ENCODE peak calls at places on chromosomes 6 and 20, in four cellular contexts. K is K562, F is SK-N-SH, L is GM12878. B is an unnamed sample.

GRCh38 chr20:16007164-16007563 is 566.1 kb downstream of the KIF16B start:
- DNase-seq in F (no peak), K (no peak), L (peak; percentile 60), B (no peak)

GRCh38 chr6:21587925-21588811 is 5.4 kb upstream of the SOX4 start:
- DNase-seq in K (no peak), F (peak; percentile 74), L (no peak), B (peak; percentile 65)

GRCh38 chr6:158909938-158910337 is 90.1 kb downstream of the RSPH3 start:
- DNase-seq in L (no peak), K (no peak), F (no peak), B (no peak)

GRCh38 chr6:83514877-83515466 is 2.6 kb downstream of the PRSS35 start:
- DNase-seq in L (peak; percentile 30), K (peak; percentile 34), F (peak; percentile 50), B (peak; percentile 14)

GRCh38 chr6:16639689-16640480 is 121.4 kb downstream of the ATXN1 start:
- DNase-seq in L (no peak), K (no peak), F (no peak), B (peak; percentile 13)

GRCh38 chr6:74410630-74411029 is 714.6 kb downstream of the CD109 start:
- DNase-seq in L (no peak), K (no peak), F (no peak), B (no peak)

GRCh38 chr20:63890201-63890576 is 4.7 kb upstream of the DNAJC5 start:
- DNase-seq in K (no peak), L (no peak), F (no peak), B (no peak)

GRCh38 chr6:106084106-106084963 is 1.8 kb upstream of the PRDM1 start:
- DNase-seq in K (peak; percentile 70), L (peak; percentile 84), F (no peak), B (peak; percentile 92)

GRCh38 chr6:49541210-49541724 is 9.2 kb upstream of the C6orf141 start:
- DNase-seq in L (no peak), F (no peak), K (peak; percentile 29), B (peak; percentile 46)

GRCh38 chr6:137353842-137354397 is 134.7 kb upstream of the IFNGR1 start:
- DNase-seq in L (no peak), K (no peak), F (no peak), B (no peak)

GRCh38 chr6:137357948-137358266 is 136.3 kb downstream of the OLIG3 start:
- DNase-seq in L (no peak), F (no peak), K (no peak), B (no peak)

GRCh38 chr6:137357263-137357947 is 136.8 kb downstream of the OLIG3 start:
- DNase-seq in F (no peak), L (no peak), K (no peak), B (no peak)

GRCh38 chr6:137361701-137362100 is 132.5 kb downstream of the OLIG3 start:
- DNase-seq in F (no peak), L (no peak), K (no peak), B (no peak)

GRCh38 chr6:137358273-137358672 is 135.9 kb downstream of the OLIG3 start:
- DNase-seq in L (no peak), F (no peak), K (no peak), B (no peak)
- TF ChIP-seq USF2 in L (no peak), F (no peak), K (no peak), B (no peak)

DNA sequence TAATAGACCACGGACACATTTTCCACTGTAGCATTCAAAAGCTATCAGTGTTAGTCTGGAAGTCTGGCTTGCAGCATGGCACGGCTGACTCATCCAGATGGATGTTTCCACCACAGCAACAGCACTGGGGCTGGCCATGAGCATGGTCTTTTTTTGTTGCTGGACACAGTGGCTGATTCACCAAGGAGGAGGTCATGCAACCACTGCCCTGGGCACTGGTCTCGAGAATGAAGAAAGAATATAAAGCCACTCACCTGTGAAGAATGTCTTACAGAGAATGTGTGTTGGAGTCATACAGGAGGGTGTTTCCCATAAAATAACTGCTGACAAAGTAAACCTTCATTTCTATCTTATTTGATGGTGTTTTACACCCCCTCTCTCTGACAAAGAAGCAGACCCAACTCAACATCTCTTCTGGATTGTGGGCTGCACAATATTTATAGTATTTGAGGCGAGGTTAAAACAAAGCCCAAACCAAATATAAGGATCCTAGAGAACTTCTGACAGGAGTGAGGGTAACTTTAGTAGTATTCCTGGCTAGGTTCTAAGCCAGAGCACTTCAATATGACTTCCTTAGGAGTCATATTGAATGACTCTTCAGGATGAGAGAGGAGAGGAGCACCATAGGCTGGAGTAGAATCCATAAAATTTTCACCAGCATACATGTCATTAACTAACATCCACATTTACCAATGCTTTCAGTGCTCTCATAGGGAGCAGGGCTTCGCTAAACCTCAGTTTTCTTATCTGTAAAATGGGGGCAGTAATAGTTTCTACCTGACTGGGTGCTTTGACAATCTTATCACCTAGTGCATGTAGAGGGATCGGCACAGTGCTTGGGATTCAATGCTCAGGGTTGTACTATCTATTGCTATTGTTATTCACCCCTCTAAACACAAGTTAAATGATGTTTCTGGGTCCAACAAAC is 121.4 kb downstream of the KIF13A start:
- DNase-seq in K (no peak), L (no peak), F (no peak), B (peak; percentile 57)
- TF ChIP-seq EP300 in K (no peak), L (no peak), F (peak; percentile 87), B (peak; percentile 75)

GRCh38 chr6:164396071-164397047 is 913.0 kb downstream of the C6orf118 start:
- DNase-seq in L (no peak), K (no peak), F (no peak), B (no peak)
- TF ChIP-seq RCOR1 in L (no peak), K (no peak), F (no peak), B (no peak)

DNA sequence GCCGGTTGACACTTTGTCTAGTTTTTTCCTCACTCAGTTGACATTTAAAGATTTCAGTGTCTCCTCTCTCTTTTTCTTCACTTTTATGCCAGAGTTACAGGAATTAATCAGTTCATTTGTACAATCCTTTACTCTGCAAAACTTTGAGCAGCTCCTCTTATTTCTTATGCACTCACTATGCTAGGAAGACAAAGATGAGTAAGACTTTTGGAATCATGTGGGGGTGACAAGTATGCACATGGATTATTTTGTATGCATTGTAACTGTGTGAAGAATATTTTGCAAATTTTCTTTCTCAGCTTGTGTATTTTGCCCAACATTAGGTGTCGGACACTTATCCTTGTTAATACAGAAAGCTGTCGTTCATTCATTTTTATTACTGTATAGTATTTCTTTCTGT is 88.6 kb downstream of the PPP1R14C start:
- DNase-seq in F (no peak), K (no peak), L (no peak), B (no peak)
- TF ChIP-seq USF2 in F (no peak), K (no peak), L (no peak), B (no peak)

GRCh38 chr6:123333000-123333756 is 303.6 kb downstream of the TRDN start:
- DNase-seq in F (no peak), K (no peak), L (no peak), B (no peak)

GRCh38 chr6:123332070-123332469 is 304.7 kb downstream of the TRDN start:
- DNase-seq in L (no peak), F (no peak), K (no peak), B (no peak)

GRCh38 chr6:123323419-123324329 is 313.1 kb downstream of the TRDN start:
- DNase-seq in K (no peak), F (no peak), L (no peak), B (no peak)

GRCh38 chr6:123329337-123329736 is 307.4 kb downstream of the TRDN start:
- DNase-seq in L (no peak), K (no peak), F (no peak), B (no peak)
- TF ChIP-seq EP300 in L (no peak), K (no peak), F (no peak), B (no peak)

GRCh38 chr20:3204124-3204794 is at the start of gene DDRGK1:
- DNase-seq in F (peak; percentile 96), K (peak; percentile 90), L (peak; percentile 65), B (peak; percentile 91)

GRCh38 chr20:3210346-3210745 is 1.0 kb downstream of the ITPA start:
- DNase-seq in K (no peak), F (no peak), L (no peak), B (no peak)

GRCh38 chr20:3209946-3210317 is 634 bp downstream of the ITPA start:
- DNase-seq in F (no peak), K (no peak), L (no peak), B (no peak)

GRCh38 chr20:3213226-3213625 is 3.9 kb downstream of the ITPA start:
- DNase-seq in L (no peak), K (no peak), F (no peak), B (no peak)

DNA sequence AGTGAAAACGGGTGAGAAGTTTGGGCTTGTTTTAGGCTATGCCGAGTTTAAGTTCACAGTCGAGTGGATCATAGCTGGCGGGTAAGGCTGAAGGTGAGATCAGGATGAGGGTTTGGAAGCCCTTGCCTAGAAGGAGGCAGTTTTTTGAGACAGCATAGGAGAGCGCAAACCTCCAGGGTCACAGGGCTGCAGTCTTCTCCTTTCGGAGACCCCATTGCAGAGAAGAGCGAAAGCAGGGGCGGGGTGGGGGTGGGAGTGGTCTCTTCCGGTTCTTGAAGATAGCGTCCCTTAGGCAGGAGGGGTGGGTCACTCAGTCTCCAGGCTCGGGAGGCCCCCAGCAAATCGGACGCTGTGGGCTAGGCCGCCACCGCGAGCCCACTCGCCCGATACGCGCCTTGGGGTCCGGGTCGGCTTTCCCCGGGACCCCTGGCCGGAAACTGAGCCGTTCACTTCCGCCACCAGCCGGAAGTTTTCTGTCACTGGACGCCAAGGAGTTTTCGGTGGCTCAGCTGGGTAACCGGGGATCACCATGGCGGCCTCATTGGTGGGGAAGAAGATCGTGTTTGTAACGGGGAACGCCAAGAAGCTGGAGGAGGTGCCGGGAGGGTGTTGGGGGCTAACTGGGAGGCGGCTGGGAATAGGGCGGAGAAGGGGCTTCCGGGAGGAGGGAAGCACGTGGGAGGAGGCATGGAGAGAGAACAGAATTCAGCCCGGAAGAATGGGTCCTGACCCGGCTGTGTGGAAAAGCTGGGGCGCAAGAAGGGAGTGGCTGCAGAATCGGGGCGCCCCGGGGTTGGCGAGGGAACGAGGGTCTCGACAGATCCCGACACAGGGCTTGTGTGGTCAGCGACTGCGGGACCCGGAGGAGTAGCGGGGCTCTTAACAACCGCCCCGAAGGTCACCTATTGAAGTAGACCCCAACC is at the start of gene ITPA:
- DNase-seq in L (no peak), F (peak; percentile 89), K (peak; percentile 69), B (peak; percentile 81)
- TF ChIP-seq RCOR1 in L (no peak), F (no peak), K (no peak), B (no peak)

DNA sequence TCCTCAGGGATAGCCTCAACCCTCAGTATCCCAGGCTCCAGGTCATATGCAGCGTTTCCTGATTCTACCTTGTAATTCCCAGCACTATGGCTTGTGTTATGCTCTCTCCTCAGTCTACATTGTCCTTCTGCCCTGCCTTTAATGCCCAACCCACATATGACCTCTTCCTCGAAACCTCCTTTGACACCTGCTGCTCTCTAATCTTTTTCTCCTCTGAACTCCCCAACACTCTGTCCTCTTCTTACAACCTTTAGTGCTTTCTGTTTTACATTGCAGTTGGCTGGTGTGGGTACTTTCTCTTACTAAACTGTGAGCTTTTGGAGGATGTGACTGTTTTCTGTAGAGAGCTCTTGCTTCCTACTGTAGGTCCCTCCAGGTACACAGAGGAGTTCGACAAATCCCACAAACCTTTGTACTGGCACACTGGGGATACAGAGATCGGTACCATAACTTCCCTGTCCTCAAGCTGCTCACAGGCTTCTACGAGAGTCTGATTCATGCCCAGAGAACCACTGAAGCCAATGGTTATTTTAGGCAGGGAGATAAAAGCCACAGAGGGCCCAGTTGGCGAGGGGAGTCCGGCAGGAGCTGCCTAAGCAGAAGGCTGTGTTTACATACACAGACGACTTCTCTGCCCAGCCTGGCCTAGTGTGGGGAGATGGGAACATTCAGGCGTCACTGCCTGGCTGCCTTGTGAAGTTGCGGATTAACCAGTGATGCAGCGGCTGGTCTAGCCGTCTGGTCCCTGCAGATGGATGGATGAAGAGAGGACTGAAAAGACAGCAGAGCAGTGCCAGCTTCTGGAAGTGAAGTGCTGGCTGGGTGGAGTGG is 8.4 kb upstream of the EPB41L1 start:
- DNase-seq in L (no peak), F (no peak), K (no peak), B (no peak)
- TF ChIP-seq USF2 in L (no peak), F (no peak), K (no peak), B (no peak)